ENCODE peak calls at places on chromosomes 1 and 21, in seven cellular contexts. One of them, this sample, is unnamed.

GRCh38 chr1:244048566-244049141 is 2.4 kb upstream of the ZBTB18 start:
- DNase-seq in Calu3: no peak
- DNase-seq in EL: no peak
- DNase-seq in HAP-1: no peak
- DNase-seq in AG09319: no peak
- DNase-seq in amniotic stem cell: no peak
- DNase-seq in MV-4-11: no peak
- DNase-seq in this sample: no peak

GRCh38 chr1:115524211-115524610 is 117.6 kb upstream of the VANGL1 start:
- DNase-seq in Calu3: peak
- DNase-seq in EL: no peak
- DNase-seq in HAP-1: no peak
- DNase-seq in AG09319: no peak
- DNase-seq in amniotic stem cell: no peak
- DNase-seq in MV-4-11: no peak
- DNase-seq in this sample: peak

GRCh38 chr1:150258275-150258666 is 697 bp downstream of the CA14 start:
- DNase-seq in Calu3: no peak
- DNase-seq in EL: no peak
- DNase-seq in HAP-1: no peak
- DNase-seq in AG09319: no peak
- DNase-seq in amniotic stem cell: no peak
- DNase-seq in MV-4-11: no peak
- DNase-seq in this sample: no peak

GRCh38 chr1:167797005-167797404 is 75.2 kb downstream of the MPZL1 start:
- DNase-seq in Calu3: peak
- DNase-seq in EL: peak
- DNase-seq in HAP-1: no peak
- DNase-seq in AG09319: peak
- DNase-seq in amniotic stem cell: peak
- DNase-seq in MV-4-11: peak
- DNase-seq in this sample: peak

GRCh38 chr1:241156231-241156965 is 200.6 kb downstream of the RGS7 start:
- DNase-seq in Calu3: peak
- DNase-seq in EL: peak
- DNase-seq in HAP-1: no peak
- DNase-seq in AG09319: no peak
- DNase-seq in amniotic stem cell: no peak
- DNase-seq in MV-4-11: peak
- DNase-seq in this sample: no peak

GRCh38 chr21:44514218-44514520 is 25.8 kb downstream of the KRTAP10-1 start:
- DNase-seq in Calu3: no peak
- DNase-seq in EL: no peak
- DNase-seq in HAP-1: no peak
- DNase-seq in AG09319: no peak
- DNase-seq in amniotic stem cell: no peak
- DNase-seq in MV-4-11: no peak
- DNase-seq in this sample: no peak

GRCh38 chr1:102937401-102937800 is 170.9 kb downstream of the COL11A1 start:
- DNase-seq in Calu3: no peak
- DNase-seq in EL: no peak
- DNase-seq in HAP-1: no peak
- DNase-seq in AG09319: no peak
- DNase-seq in amniotic stem cell: no peak
- DNase-seq in MV-4-11: no peak
- DNase-seq in this sample: no peak

GRCh38 chr1:201282931-201283829 is at the start of gene PKP1:
- DNase-seq in Calu3: peak
- DNase-seq in EL: peak
- DNase-seq in HAP-1: no peak
- DNase-seq in AG09319: no peak
- DNase-seq in amniotic stem cell: no peak
- DNase-seq in MV-4-11: no peak
- DNase-seq in this sample: no peak

GRCh38 chr1:31755197-31755611 is 8.9 kb downstream of the ADGRB2 start:
- DNase-seq in Calu3: no peak
- DNase-seq in EL: peak
- DNase-seq in HAP-1: no peak
- DNase-seq in AG09319: no peak
- DNase-seq in amniotic stem cell: no peak
- DNase-seq in MV-4-11: no peak
- DNase-seq in this sample: peak

GRCh38 chr1:153795325-153795837 is 20.2 kb downstream of the SLC27A3 start:
- DNase-seq in Calu3: no peak
- DNase-seq in EL: no peak
- DNase-seq in HAP-1: no peak
- DNase-seq in AG09319: no peak
- DNase-seq in amniotic stem cell: no peak
- DNase-seq in MV-4-11: no peak
- DNase-seq in this sample: no peak

GRCh38 chr1:201009967-201010645 is 13.4 kb downstream of the KIF21B start:
- DNase-seq in Calu3: no peak
- DNase-seq in EL: no peak
- DNase-seq in HAP-1: peak
- DNase-seq in AG09319: no peak
- DNase-seq in amniotic stem cell: no peak
- DNase-seq in MV-4-11: no peak
- DNase-seq in this sample: no peak